ENCODE peak calls at places on chromosomes 11 and 22, in six cellular contexts. U is left ventricle myocardium inferior; Z is transverse colon; N is stomach; C is CD4-positive, CD25-positive, alpha-beta regulatory T cell; I is ascending aorta. T is an unnamed sample. For H3K4me1, the result is how much of the 10 kb centered on the place peaks cover.

GRCh38 chr22:40042312-40042711 is 47.6 kb downstream of the FAM83F start:
- DNase-seq in I (no peak), N (no peak), U (no peak), C (no peak), Z (no peak), T (no peak)

GRCh38 chr11:125092669-125093068 is 18.8 kb downstream of the TMEM218 start:
- DNase-seq in U (no peak), C (no peak), I (no peak), N (no peak), Z (no peak), T (no peak)

GRCh38 chr22:35914665-35915476 is 113.8 kb downstream of the RBFOX2 start:
- DNase-seq in N (peak), Z (peak), C (no peak), I (no peak), U (no peak), T (peak)

GRCh38 chr11:111531687-111532364 is 8.7 kb upstream of the LAYN start:
- DNase-seq in I (no peak), U (no peak), N (no peak), Z (no peak), C (peak), T (no peak)

GRCh38 chr22:37634505-37635002 is 4.9 kb upstream of the SH3BP1 start:
- DNase-seq in Z (no peak), U (no peak), N (no peak), I (no peak), C (no peak), T (peak)

GRCh38 chr11:76162336-76163288 is 43.7 kb downstream of the WNT11 start:
- DNase-seq in U (no peak), Z (no peak), C (no peak), I (no peak), N (no peak), T (no peak)

GRCh38 chr11:34158661-34159060 is 53.2 kb downstream of the NAT10 start:
- DNase-seq in C (no peak), I (no peak), N (no peak), U (no peak), Z (no peak), T (peak)

GRCh38 chr11:9692696-9693095 is 28.8 kb downstream of the SWAP70 start:
- DNase-seq in Z (no peak), C (no peak), N (no peak), I (no peak), U (no peak), T (no peak)

GRCh38 chr22:23884133-23884532 is 10.1 kb upstream of the MIF start:
- DNase-seq in I (no peak), C (no peak), Z (no peak), U (no peak), N (no peak), T (no peak)

GRCh38 chr22:22771696-22772377 is 115.8 kb upstream of the IGLL5 start:
- DNase-seq in I (no peak), N (no peak), U (no peak), Z (no peak), C (no peak), T (no peak)

GRCh38 chr22:36386351-36386899 is 1.3 kb downstream of the MYH9 start:
- DNase-seq in I (no peak), C (peak), U (no peak), Z (peak), N (no peak), T (peak)

GRCh38 chr11:86740628-86741488 is 59.5 kb upstream of the PRSS23 start:
- DNase-seq in Z (peak), U (no peak), C (no peak), I (peak), N (no peak), T (peak)

GRCh38 chr22:20393705-20394476 is at the start of gene ZNF74:
- DNase-seq in U (peak), I (peak), N (peak), C (peak), Z (peak), T (peak)

GRCh38 chr11:76560219-76560618 is 110.3 kb downstream of the LRRC32 start:
- DNase-seq in C (peak), U (no peak), Z (no peak), I (no peak), N (no peak), T (no peak)

GRCh38 chr22:40668611-40669390 is 10.5 kb upstream of the MCHR1 start:
- DNase-seq in Z (no peak), I (no peak), U (no peak), C (no peak), N (no peak), T (peak)

GRCh38 chr11:34970480-34970879 is 54.1 kb downstream of the PDHX start:
- DNase-seq in U (no peak), I (no peak), C (no peak), N (no peak), Z (no peak), T (no peak)

GRCh38 chr11:103633819-103634590 is 402.4 kb upstream of the DDI1 start:
- DNase-seq in C (no peak), U (no peak), I (no peak), N (no peak), Z (no peak), T (no peak)

GRCh38 chr11:3614742-3615171 is 27.0 kb downstream of the ART5 start:
- DNase-seq in I (no peak), C (no peak), N (no peak), Z (peak), U (no peak), T (no peak)

GRCh38 chr22:31680764-31681624 is 19.0 kb upstream of the PISD start:
- DNase-seq in I (no peak), N (no peak), Z (peak), C (no peak), U (peak), T (no peak)
- H3K4me1 ChIP-seq in I (under half), N (under half), Z (under half), C (under half), U (under half), T (under half)

GRCh38 chr22:27380826-27381225 is 420.7 kb downstream of the MN1 start:
- DNase-seq in N (no peak), Z (no peak), I (no peak), C (no peak), U (no peak), T (no peak)
- H3K4me3 ChIP-seq in N (no peak), Z (no peak), I (no peak), C (no peak), U (no peak), T (no peak)

GRCh38 chr11:32447252-32447651 is 11.9 kb upstream of the WT1 start:
- DNase-seq in C (no peak), U (no peak), N (no peak), I (no peak), Z (no peak), T (no peak)
- H3K27ac ChIP-seq in C (no peak), U (no peak), N (no peak), I (no peak), Z (no peak), T (no peak)

GRCh38 chr11:128411812-128412211 is 175.5 kb downstream of the ETS1 start:
- DNase-seq in C (no peak), Z (no peak), I (no peak), U (no peak), N (no peak), T (no peak)
- H3K4me1 ChIP-seq in C (under half), Z (under half), I (under half), U (under half), N (under half), T (under half)

DNA sequence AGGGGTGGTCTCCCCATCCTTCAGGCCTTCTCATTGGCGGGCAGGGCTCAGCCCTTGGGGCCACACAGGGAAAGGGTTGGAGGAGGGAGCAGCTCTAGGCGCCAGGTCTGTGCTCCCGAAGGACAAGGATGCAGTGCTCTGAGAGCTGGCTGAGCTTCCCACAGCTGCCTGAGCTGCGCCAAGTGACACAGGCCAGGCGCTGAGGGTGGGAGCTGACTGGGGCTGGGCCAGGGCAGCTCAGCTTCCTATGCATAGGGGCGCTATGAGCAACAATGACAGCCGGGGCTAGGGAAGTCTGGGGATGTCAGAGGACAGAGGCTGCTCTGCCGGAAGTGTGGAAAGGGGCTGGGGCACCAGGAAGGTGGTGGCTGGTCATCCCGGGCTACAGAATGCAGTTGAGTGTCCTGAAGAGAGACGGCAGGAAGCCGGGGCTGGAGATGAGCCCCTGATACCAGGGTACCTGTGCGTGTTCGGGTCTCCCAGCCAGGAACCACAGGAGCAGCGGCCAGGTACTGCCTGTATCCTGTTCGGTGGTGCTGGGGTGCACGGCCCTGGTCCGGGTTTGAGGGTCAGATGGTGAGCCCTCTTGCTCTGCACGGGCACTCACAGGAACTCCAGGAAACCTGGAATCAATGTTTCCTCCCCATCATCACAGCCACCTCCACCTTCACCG is 253.0 kb upstream of the B3GAT1 start:
- DNase-seq in I (no peak), N (peak), Z (no peak), C (no peak), U (no peak), T (no peak)
- H3K4me3 ChIP-seq in I (no peak), N (no peak), Z (no peak), C (no peak), U (no peak), T (no peak)